ENCODE peak calls at places on chromosome 15, in four cellular contexts. Q, F, H and N are unnamed samples.
A peak's percentile ranks its signal among the peaks of the same experiment; 100 is the strongest.

GRCh38 chr15:98347866-98348265 is 300.5 kb upstream of the IGF1R start:
- DNase-seq in Q (no peak), F (no peak), H (no peak), N (no peak)

GRCh38 chr15:76998661-76999285 is 3.8 kb downstream of the PSTPIP1 start:
- DNase-seq in Q (no peak), F (no peak), H (no peak), N (no peak)

GRCh38 chr15:71294636-71295241 is 179.5 kb downstream of the THSD4 start:
- DNase-seq in Q (peak; percentile 99), F (peak; percentile 88), H (no peak), N (no peak)

GRCh38 chr15:57505949-57506391 is 85.7 kb upstream of the MYZAP start:
- DNase-seq in Q (peak; percentile 39), F (peak; percentile 72), H (no peak), N (peak; percentile 90)

GRCh38 chr15:41666353-41666920 is 6.2 kb downstream of the MGA start:
- DNase-seq in Q (no peak), F (no peak), H (no peak), N (no peak)

GRCh38 chr15:88619796-88620195 is 1.3 kb upstream of the AEN start:
- DNase-seq in Q (no peak), F (no peak), H (no peak), N (no peak)

GRCh38 chr15:68717952-68718351 is 102.7 kb downstream of the ANP32A start:
- DNase-seq in Q (no peak), F (no peak), H (no peak), N (no peak)

GRCh38 chr15:79296583-79296982 is 14.1 kb downstream of the ANKRD34C start:
- DNase-seq in Q (peak; percentile 36), F (no peak), H (no peak), N (no peak)

GRCh38 chr15:31024330-31024729 is 32.9 kb upstream of the MTMR10 start:
- DNase-seq in Q (peak; percentile 75), F (no peak), H (no peak), N (no peak)

GRCh38 chr15:77013786-77014136 is 18.8 kb downstream of the PSTPIP1 start:
- DNase-seq in Q (no peak), F (peak; percentile 53), H (no peak), N (peak; percentile 49)

GRCh38 chr15:49467782-49468181 is 44.7 kb downstream of the FGF7 start:
- DNase-seq in Q (no peak), F (no peak), H (no peak), N (no peak)

GRCh38 chr15:47582283-47582682 is 135.0 kb upstream of the SEMA6D start:
- DNase-seq in Q (no peak), F (no peak), H (no peak), N (no peak)
- H3K27ac ChIP-seq in Q (no peak overlapping the region), F (no peak overlapping the region), H (no peak overlapping the region), N (no peak overlapping the region)

GRCh38 chr15:40104865-40105516 is 3.7 kb downstream of the BMF start:
- DNase-seq in Q (peak; percentile 78), F (peak; percentile 93), H (no peak), N (peak; percentile 91)
- TF ChIP-seq EP300 in Q (no peak), F (no peak), H (no peak), N (no peak)

GRCh38 chr15:63044077-63044644 is 1.6 kb downstream of the TPM1 start:
- DNase-seq in Q (no peak), F (no peak), H (no peak), N (no peak)

GRCh38 chr15:63041982-63042878 is at the start of gene TPM1:
- DNase-seq in Q (peak; percentile 92), F (peak; percentile 82), H (no peak), N (peak; percentile 64)

GRCh38 chr15:63042879-63043340 is 363 bp downstream of the TPM1 start:
- DNase-seq in Q (no peak), F (no peak), H (no peak), N (no peak)

GRCh38 chr15:63044645-63045437 is 2.3 kb downstream of the TPM1 start:
- DNase-seq in Q (peak; percentile 67), F (no peak), H (no peak), N (no peak)

DNA sequence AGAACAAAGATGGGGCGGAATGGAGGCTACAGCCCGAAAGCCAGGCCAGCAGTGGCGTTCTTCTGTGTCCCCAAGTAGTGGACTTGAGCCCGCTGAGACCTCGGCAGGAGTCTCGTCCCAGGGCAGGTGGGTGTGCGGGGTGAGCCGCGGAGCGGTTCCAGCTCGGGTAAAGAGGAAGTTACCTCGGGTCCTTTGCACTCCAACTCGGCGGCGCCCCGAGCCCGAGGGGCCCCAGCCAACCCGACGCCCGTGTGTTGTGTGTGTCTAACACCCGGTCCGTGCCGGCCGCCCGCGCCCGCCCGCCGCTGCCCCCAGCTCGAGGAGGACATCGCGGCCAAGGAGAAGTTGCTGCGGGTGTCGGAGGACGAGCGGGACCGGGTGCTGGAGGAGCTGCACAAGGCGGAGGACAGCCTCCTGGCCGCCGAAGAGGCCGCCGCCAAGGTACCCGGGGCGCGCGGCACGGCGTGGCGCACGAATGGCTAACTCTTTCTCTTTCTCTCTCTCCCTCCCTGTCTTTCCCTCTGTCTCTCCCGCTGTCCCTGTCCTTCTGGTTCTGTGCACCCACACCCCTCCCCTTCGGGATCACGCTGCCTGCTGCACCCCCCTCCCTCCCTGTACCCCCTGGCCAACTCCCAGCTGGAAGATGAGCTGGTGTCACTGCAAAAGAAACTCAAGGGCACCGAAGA is 987 bp downstream of the TPM1 start:
- DNase-seq in Q (no peak), F (no peak), H (no peak), N (no peak)
- H3K27ac ChIP-seq in Q (peak overlapping the region; percentile 97), F (peak overlapping the region; percentile 96), H (no peak overlapping the region), N (peak overlapping the region; percentile 83)

GRCh38 chr15:25176991-25177954 is 222.5 kb downstream of the SNRPN start:
- DNase-seq in Q (no peak), F (peak; percentile 2), H (no peak), N (peak; percentile 17)

GRCh38 chr15:25177955-25178801 is 223.4 kb downstream of the SNRPN start:
- DNase-seq in Q (no peak), F (peak; percentile 2), H (no peak), N (peak; percentile 22)

GRCh38 chr15:25176616-25176923 is 221.8 kb downstream of the SNRPN start:
- DNase-seq in Q (no peak), F (peak; percentile 1), H (no peak), N (peak; percentile 17)

GRCh38 chr15:25175033-25175788 is 220.4 kb downstream of the SNRPN start:
- DNase-seq in Q (no peak), F (no peak), H (no peak), N (peak; percentile 17)

DNA sequence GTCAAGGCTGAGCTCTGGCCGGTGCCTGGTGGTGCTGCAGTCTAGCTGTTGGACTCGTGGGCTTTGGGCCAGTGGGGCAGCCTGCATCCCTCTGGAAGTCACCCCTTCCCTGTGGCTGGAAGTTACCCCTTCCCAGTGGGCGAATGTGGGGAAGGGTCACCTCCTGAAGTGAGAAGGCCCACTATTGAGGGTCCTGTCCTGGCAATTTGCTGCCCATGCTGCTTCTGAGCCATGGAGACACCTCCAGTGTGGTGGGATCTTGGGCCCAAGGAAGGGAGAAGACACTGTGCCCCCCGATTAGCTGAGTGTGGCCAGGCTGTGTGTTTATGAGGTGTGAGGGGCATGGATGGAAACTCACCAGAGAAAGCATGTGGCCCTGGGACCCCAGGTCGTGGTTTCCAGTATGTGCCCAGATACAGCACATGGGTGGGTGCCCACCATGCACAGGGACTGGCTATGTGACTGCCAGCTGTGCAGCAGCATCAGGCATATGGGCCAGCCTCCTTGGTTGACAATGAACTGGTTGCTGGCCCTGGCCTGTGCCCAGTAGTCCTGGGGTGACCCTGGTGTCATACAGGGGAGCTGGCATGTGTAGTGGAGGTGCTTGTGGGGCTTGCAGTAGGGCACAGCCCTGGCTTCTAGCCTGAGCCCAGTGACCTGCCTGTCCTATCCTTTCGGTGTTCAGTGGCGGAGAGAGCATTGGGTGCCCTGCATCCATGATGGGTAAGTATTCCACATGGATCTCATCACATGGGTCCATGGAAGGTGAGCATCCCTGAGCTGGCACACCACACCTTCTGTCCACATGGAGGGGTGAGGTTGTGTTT is 221.2 kb downstream of the SNRPN start:
- DNase-seq in Q (no peak), F (peak; percentile 3), H (no peak), N (peak; percentile 22)
- TF ChIP-seq EP300 in Q (no peak), F (no peak), H (no peak), N (no peak)

DNA sequence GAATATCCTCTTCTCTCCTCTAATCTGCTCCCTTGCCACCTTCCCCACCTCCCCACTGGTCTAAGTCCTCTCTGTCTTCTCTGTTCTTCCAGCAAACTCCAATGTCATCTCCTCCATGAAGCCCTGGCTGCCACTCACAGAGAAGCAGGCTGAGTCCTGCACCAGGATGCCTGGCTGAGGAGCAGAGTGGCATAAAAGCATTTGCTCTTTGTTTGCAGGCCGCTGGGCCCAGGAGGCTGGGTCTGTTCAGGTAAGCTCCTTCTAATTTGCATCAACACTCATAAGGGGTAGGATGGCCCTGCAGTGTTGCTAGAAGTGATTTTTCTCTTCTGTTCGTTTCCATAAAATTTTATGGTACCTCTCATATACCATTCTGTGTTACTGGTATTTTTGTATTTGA is 43.2 kb upstream of the KLHL25 start:
- DNase-seq in Q (no peak), F (peak; percentile 60), H (no peak), N (peak; percentile 51)
- H3K27ac ChIP-seq in Q (peak overlapping the region; percentile 74), F (peak overlapping the region; percentile 92), H (no peak overlapping the region), N (peak overlapping the region; percentile 86)

DNA sequence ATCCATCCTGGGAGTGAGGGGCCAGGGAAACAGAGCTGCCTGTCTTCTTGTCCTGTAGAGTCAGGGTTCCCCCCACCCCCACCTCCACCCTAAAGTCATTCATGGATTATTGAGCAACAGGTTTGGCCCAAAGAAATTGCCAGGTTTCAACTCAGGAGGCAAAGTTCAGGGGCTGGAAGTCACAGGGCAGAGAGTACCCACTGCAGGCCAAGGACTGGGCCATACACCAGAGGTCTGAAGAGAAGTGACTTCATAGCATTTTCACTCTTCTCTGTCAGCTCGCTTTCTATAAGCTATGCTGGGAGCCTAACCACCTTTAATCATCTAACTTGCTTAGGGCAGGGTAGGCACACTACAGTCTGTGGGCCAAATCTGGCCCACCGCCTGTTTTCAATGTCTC is 50.1 kb downstream of the STARD5 start:
- DNase-seq in Q (no peak), F (no peak), H (no peak), N (no peak)
- TF ChIP-seq EP300 in Q (no peak), F (no peak), H (no peak), N (no peak)

GRCh38 chr15:95303659-95304058 is 1026.8 kb upstream of the NR2F2 start:
- DNase-seq in Q (no peak), F (no peak), H (no peak), N (no peak)
- H3K27ac ChIP-seq in Q (no peak overlapping the region), F (peak overlapping the region; percentile 59), H (no peak overlapping the region), N (peak overlapping the region; percentile 49)